ENCODE peak calls at places on chromosomes 2 and 18, in four cellular contexts. One of them, this sample, is unnamed.
A peak's percentile ranks its signal among the peaks of the same experiment; 100 is the strongest.

GRCh38 chr18:36012891-36013290 is 40.4 kb downstream of the RMP24 start:
- DNase-seq in HepG2: no peak
- DNase-seq in tibial nerve: no peak
- DNase-seq in fibroblast of mammary gland: peak; percentile 27
- DNase-seq in this sample: no peak

GRCh38 chr2:134252092-134252775 is 1.6 kb upstream of the MGAT5 start:
- DNase-seq in tibial nerve: no peak
- DNase-seq in HepG2: no peak
- DNase-seq in fibroblast of mammary gland: peak; percentile 71
- DNase-seq in this sample: no peak

GRCh38 chr2:43898958-43899346 is 60.2 kb downstream of the ABCG8 start:
- DNase-seq in tibial nerve: no peak
- DNase-seq in HepG2: no peak
- DNase-seq in fibroblast of mammary gland: no peak
- DNase-seq in this sample: no peak

GRCh38 chr2:181846840-181847554 is 44.5 kb upstream of the ITPRID2 start:
- DNase-seq in fibroblast of mammary gland: no peak
- DNase-seq in tibial nerve: no peak
- DNase-seq in HepG2: no peak
- DNase-seq in this sample: no peak

GRCh38 chr2:63424329-63425078 is 163.8 kb downstream of the WDPCP start:
- DNase-seq in fibroblast of mammary gland: peak; percentile 62
- DNase-seq in tibial nerve: no peak
- DNase-seq in HepG2: peak; percentile 62
- DNase-seq in this sample: no peak

GRCh38 chr18:6782861-6783260 is 53.3 kb downstream of the ARHGAP28 start:
- DNase-seq in fibroblast of mammary gland: no peak
- DNase-seq in tibial nerve: no peak
- DNase-seq in HepG2: no peak
- DNase-seq in this sample: no peak

GRCh38 chr2:43798300-43798699 is 24.5 kb downstream of the DYNC2LI1 start:
- DNase-seq in fibroblast of mammary gland: no peak
- DNase-seq in HepG2: no peak
- DNase-seq in tibial nerve: no peak
- DNase-seq in this sample: no peak

GRCh38 chr2:147913701-147914480 is 69.1 kb downstream of the ACVR2A start:
- DNase-seq in HepG2: no peak
- DNase-seq in fibroblast of mammary gland: peak; percentile 8
- DNase-seq in tibial nerve: no peak
- DNase-seq in this sample: no peak

GRCh38 chr2:59217360-59217759 is 976.2 kb upstream of the FANCL start:
- DNase-seq in tibial nerve: no peak
- DNase-seq in fibroblast of mammary gland: no peak
- DNase-seq in HepG2: no peak
- DNase-seq in this sample: no peak

GRCh38 chr2:213065583-213066444 is 85.6 kb downstream of the IKZF2 start:
- DNase-seq in fibroblast of mammary gland: peak; percentile 53
- DNase-seq in tibial nerve: no peak
- DNase-seq in HepG2: no peak
- DNase-seq in this sample: no peak

GRCh38 chr2:2662037-2662846 is 331.2 kb upstream of the MYT1L start:
- DNase-seq in HepG2: no peak
- DNase-seq in tibial nerve: no peak
- DNase-seq in fibroblast of mammary gland: no peak
- DNase-seq in this sample: no peak

GRCh38 chr2:188813315-188813714 is 160.9 kb upstream of the COL3A1 start:
- DNase-seq in fibroblast of mammary gland: peak; percentile 82
- DNase-seq in HepG2: no peak
- DNase-seq in tibial nerve: no peak
- DNase-seq in this sample: no peak

GRCh38 chr2:191870744-191871143 is 23.9 kb upstream of the CAVIN2 start:
- DNase-seq in HepG2: no peak
- DNase-seq in tibial nerve: no peak
- DNase-seq in fibroblast of mammary gland: no peak
- DNase-seq in this sample: no peak

GRCh38 chr2:52676056-52676455 is 1091.5 kb upstream of the CHAC2 start:
- DNase-seq in fibroblast of mammary gland: no peak
- DNase-seq in HepG2: no peak
- DNase-seq in tibial nerve: no peak
- DNase-seq in this sample: no peak

GRCh38 chr2:44952143-44952805 is 10.8 kb downstream of the SIX3 start:
- DNase-seq in fibroblast of mammary gland: peak; percentile 68
- DNase-seq in tibial nerve: no peak
- DNase-seq in HepG2: peak; percentile 58
- DNase-seq in this sample: no peak

GRCh38 chr2:130352229-130352628 is 3.6 kb upstream of the PTPN18 start:
- DNase-seq in fibroblast of mammary gland: no peak
- DNase-seq in tibial nerve: no peak
- DNase-seq in HepG2: no peak
- DNase-seq in this sample: no peak

GRCh38 chr2:200253631-200254030 is 52.9 kb upstream of the SPATS2L start:
- DNase-seq in fibroblast of mammary gland: peak; percentile 45
- DNase-seq in HepG2: no peak
- DNase-seq in tibial nerve: no peak
- DNase-seq in this sample: no peak

GRCh38 chr2:214482716-214483115 is 71.9 kb downstream of the VWC2L start:
- DNase-seq in HepG2: no peak
- DNase-seq in tibial nerve: no peak
- DNase-seq in fibroblast of mammary gland: no peak
- DNase-seq in this sample: no peak

GRCh38 chr2:156589381-156590079 is 153.4 kb downstream of the GPD2 start:
- DNase-seq in fibroblast of mammary gland: peak; percentile 69
- DNase-seq in HepG2: peak; percentile 31
- DNase-seq in tibial nerve: no peak
- DNase-seq in this sample: no peak
- TF ChIP-seq CTCF in fibroblast of mammary gland: peak; percentile 59
- TF ChIP-seq CTCF in HepG2: peak; percentile 71
- TF ChIP-seq CTCF in tibial nerve: peak; percentile 73
- TF ChIP-seq CTCF in this sample: peak; percentile 68

DNA sequence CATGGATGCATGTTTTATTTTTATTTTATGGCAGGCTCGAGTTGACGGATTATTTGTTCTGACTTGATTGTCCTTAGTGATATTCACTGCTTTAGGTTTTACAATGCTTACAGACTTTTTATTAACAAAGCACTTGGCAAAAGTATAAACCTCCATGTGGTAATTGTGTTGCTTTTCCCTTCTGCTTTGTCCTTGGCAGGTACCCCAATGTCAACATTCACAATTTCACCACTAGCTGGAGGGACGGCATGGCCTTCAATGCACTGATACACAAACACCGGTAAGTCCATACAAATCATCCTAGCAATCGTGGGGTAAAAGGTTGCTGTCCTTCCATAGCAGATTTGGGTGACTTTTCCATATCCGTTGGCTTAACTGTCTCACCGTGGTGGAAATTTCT is 106.1 kb upstream of the EML6 start:
- DNase-seq in fibroblast of mammary gland: no peak
- DNase-seq in HepG2: no peak
- DNase-seq in tibial nerve: no peak
- DNase-seq in this sample: no peak
- TF ChIP-seq CTCF in fibroblast of mammary gland: no peak
- TF ChIP-seq CTCF in HepG2: no peak
- TF ChIP-seq CTCF in tibial nerve: no peak
- TF ChIP-seq CTCF in this sample: no peak

GRCh38 chr18:34901299-34901698 is 139.9 kb upstream of the MAPRE2 start:
- DNase-seq in tibial nerve: no peak
- DNase-seq in fibroblast of mammary gland: peak; percentile 29
- DNase-seq in HepG2: no peak
- DNase-seq in this sample: no peak
- TF ChIP-seq CTCF in tibial nerve: no peak
- TF ChIP-seq CTCF in fibroblast of mammary gland: no peak
- TF ChIP-seq CTCF in HepG2: no peak
- TF ChIP-seq CTCF in this sample: no peak

GRCh38 chr18:24543408-24544140 is 83.1 kb downstream of the HRH4 start:
- DNase-seq in HepG2: no peak
- DNase-seq in fibroblast of mammary gland: no peak
- DNase-seq in tibial nerve: no peak
- DNase-seq in this sample: no peak

GRCh38 chr18:24546304-24546703 is 85.9 kb downstream of the HRH4 start:
- DNase-seq in HepG2: no peak
- DNase-seq in tibial nerve: no peak
- DNase-seq in fibroblast of mammary gland: peak; percentile 8
- DNase-seq in this sample: no peak

GRCh38 chr18:24540896-24541295 is 80.5 kb downstream of the HRH4 start:
- DNase-seq in tibial nerve: no peak
- DNase-seq in HepG2: no peak
- DNase-seq in fibroblast of mammary gland: no peak
- DNase-seq in this sample: no peak

GRCh38 chr18:24544949-24545348 is 84.5 kb downstream of the HRH4 start:
- DNase-seq in HepG2: no peak
- DNase-seq in fibroblast of mammary gland: no peak
- DNase-seq in tibial nerve: no peak
- DNase-seq in this sample: no peak

DNA sequence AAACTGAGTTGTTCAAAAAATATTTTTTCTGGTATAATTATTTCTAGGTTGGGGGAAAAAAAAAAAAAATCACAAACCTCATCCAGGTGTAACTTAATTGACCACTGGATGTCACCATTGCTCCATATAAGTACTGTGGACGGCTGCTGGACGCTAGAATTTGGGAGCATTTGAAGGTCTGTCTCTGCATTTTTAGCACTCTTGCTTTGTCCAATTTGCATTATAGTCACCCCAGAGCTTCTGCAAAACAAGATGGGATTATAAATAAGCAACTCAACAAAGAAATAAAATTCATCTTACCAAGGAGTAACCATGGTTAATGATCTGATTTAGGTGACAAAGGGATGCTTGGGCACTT is 83.7 kb downstream of the HRH4 start:
- DNase-seq in tibial nerve: peak; percentile 11
- DNase-seq in fibroblast of mammary gland: peak; percentile 36
- DNase-seq in HepG2: peak; percentile 22
- DNase-seq in this sample: no peak
- TF ChIP-seq CTCF in tibial nerve: peak; percentile 44
- TF ChIP-seq CTCF in fibroblast of mammary gland: peak; percentile 33
- TF ChIP-seq CTCF in HepG2: peak; percentile 54
- TF ChIP-seq CTCF in this sample: no peak

GRCh38 chr2:85663684-85664565 is 4.1 kb downstream of the SFTPB start:
- DNase-seq in fibroblast of mammary gland: no peak
- DNase-seq in tibial nerve: no peak
- DNase-seq in HepG2: no peak
- DNase-seq in this sample: no peak

GRCh38 chr2:85660725-85661124 is 7.3 kb downstream of the SFTPB start:
- DNase-seq in tibial nerve: no peak
- DNase-seq in HepG2: no peak
- DNase-seq in fibroblast of mammary gland: no peak
- DNase-seq in this sample: no peak

GRCh38 chr2:85659324-85659981 is 8.5 kb downstream of the SFTPB start:
- DNase-seq in tibial nerve: no peak
- DNase-seq in fibroblast of mammary gland: no peak
- DNase-seq in HepG2: no peak
- DNase-seq in this sample: no peak

GRCh38 chr2:85662899-85663683 is 4.9 kb downstream of the SFTPB start:
- DNase-seq in HepG2: peak; percentile 15
- DNase-seq in fibroblast of mammary gland: peak; percentile 99
- DNase-seq in tibial nerve: peak; percentile 35
- DNase-seq in this sample: no peak

GRCh38 chr2:85661139-85661858 is 6.7 kb downstream of the SFTPB start:
- DNase-seq in HepG2: no peak
- DNase-seq in tibial nerve: no peak
- DNase-seq in fibroblast of mammary gland: no peak
- DNase-seq in this sample: no peak
- TF ChIP-seq CTCF in HepG2: no peak
- TF ChIP-seq CTCF in tibial nerve: no peak
- TF ChIP-seq CTCF in fibroblast of mammary gland: no peak
- TF ChIP-seq CTCF in this sample: no peak

GRCh38 chr2:27958711-27959378 is 68.3 kb downstream of the BABAM2 start:
- DNase-seq in HepG2: no peak
- DNase-seq in fibroblast of mammary gland: peak; percentile 41
- DNase-seq in tibial nerve: no peak
- DNase-seq in this sample: no peak
- TF ChIP-seq CTCF in HepG2: no peak
- TF ChIP-seq CTCF in fibroblast of mammary gland: no peak
- TF ChIP-seq CTCF in tibial nerve: no peak
- TF ChIP-seq CTCF in this sample: no peak

DNA sequence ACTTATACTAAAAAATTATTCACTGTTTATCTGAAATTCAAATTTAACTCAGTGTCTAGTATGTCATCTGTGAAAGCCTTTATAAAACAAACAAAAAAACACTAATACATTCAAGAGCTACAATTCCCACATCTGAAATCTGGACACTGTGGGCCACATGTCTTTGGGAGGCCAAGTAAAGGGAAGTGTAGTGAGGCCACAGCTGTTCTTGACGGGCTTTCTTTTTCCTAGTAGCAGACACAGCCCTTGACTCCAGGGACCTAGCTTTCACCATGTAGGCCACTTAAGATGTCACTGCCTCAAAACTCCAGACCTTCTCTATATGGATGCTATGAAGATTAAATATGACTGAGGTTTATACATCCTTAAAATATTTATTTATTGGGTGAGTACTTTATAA is 91.1 kb downstream of the RBMS1 start:
- DNase-seq in HepG2: no peak
- DNase-seq in tibial nerve: no peak
- DNase-seq in fibroblast of mammary gland: no peak
- DNase-seq in this sample: no peak
- TF ChIP-seq CTCF in HepG2: no peak
- TF ChIP-seq CTCF in tibial nerve: no peak
- TF ChIP-seq CTCF in fibroblast of mammary gland: no peak
- TF ChIP-seq CTCF in this sample: no peak

DNA sequence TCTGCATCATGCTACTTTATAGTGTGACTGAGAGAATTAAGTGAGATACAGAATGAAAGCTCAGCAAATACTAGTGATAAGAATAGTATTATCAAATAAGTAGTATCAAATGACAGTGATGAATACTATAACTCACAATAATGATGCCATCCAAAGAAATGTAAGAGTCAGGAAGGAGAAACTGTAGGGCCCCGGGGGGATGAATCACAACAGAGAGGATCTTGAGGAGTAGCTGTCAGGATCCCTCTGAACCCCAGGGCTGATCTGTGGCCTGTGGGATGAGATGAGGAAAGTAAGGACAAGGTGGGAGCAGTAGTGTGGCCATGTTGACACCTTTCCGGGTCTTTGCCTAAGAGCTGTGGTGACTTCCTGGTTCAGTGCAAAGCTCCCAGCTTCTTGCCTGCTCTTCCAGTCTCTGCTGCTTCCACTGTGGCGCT is 166.7 kb downstream of the MYO3B start:
- DNase-seq in tibial nerve: no peak
- DNase-seq in HepG2: no peak
- DNase-seq in fibroblast of mammary gland: no peak
- DNase-seq in this sample: no peak
- TF ChIP-seq CTCF in tibial nerve: no peak
- TF ChIP-seq CTCF in HepG2: no peak
- TF ChIP-seq CTCF in fibroblast of mammary gland: no peak
- TF ChIP-seq CTCF in this sample: no peak

GRCh38 chr2:128809880-128810279 is 491.2 kb upstream of the HS6ST1 start:
- DNase-seq in tibial nerve: no peak
- DNase-seq in fibroblast of mammary gland: peak; percentile 1
- DNase-seq in HepG2: no peak
- DNase-seq in this sample: no peak
- TF ChIP-seq CTCF in tibial nerve: no peak
- TF ChIP-seq CTCF in fibroblast of mammary gland: no peak
- TF ChIP-seq CTCF in HepG2: no peak
- TF ChIP-seq CTCF in this sample: no peak

GRCh38 chr2:174158003-174158402 is 90.3 kb downstream of the OLA1 start:
- DNase-seq in tibial nerve: peak; percentile 9
- DNase-seq in HepG2: peak; percentile 68
- DNase-seq in fibroblast of mammary gland: peak; percentile 60
- DNase-seq in this sample: no peak
- TF ChIP-seq CTCF in tibial nerve: no peak
- TF ChIP-seq CTCF in HepG2: peak; percentile 68
- TF ChIP-seq CTCF in fibroblast of mammary gland: peak; percentile 67
- TF ChIP-seq CTCF in this sample: peak; percentile 34

This sample was measured in natural killer cell.